ENCODE peak calls at places on chromosome 1, in seven cellular contexts. One of them, this sample, is unnamed.

GRCh38 chr1:96746440-96747223 is 25.0 kb downstream of the PTBP2 start:
- DNase-seq in colonic mucosa: no peak
- DNase-seq in esophagus muscularis mucosa: no peak
- DNase-seq in choroid plexus epithelial cell: no peak
- DNase-seq in Peyer's patch: no peak
- DNase-seq in GM13977: no peak
- DNase-seq in K562: no peak
- DNase-seq in this sample: no peak

GRCh38 chr1:83701396-83701795 is 297.5 kb downstream of the TTLL7 start:
- DNase-seq in colonic mucosa: no peak
- DNase-seq in esophagus muscularis mucosa: no peak
- DNase-seq in choroid plexus epithelial cell: no peak
- DNase-seq in Peyer's patch: no peak
- DNase-seq in GM13977: no peak
- DNase-seq in K562: no peak
- DNase-seq in this sample: no peak

GRCh38 chr1:71046891-71047634 is 553 bp downstream of the PTGER3 start:
- DNase-seq in colonic mucosa: peak
- DNase-seq in esophagus muscularis mucosa: no peak
- DNase-seq in choroid plexus epithelial cell: no peak
- DNase-seq in Peyer's patch: no peak
- DNase-seq in GM13977: no peak
- DNase-seq in K562: peak
- DNase-seq in this sample: peak

GRCh38 chr1:109522026-109522425 is 12.5 kb upstream of the AMIGO1 start:
- DNase-seq in colonic mucosa: no peak
- DNase-seq in esophagus muscularis mucosa: no peak
- DNase-seq in choroid plexus epithelial cell: no peak
- DNase-seq in Peyer's patch: no peak
- DNase-seq in GM13977: no peak
- DNase-seq in K562: no peak
- DNase-seq in this sample: no peak

GRCh38 chr1:201686709-201687455 is 142.1 kb upstream of the IPO9 start:
- DNase-seq in colonic mucosa: peak
- DNase-seq in esophagus muscularis mucosa: no peak
- DNase-seq in choroid plexus epithelial cell: no peak
- DNase-seq in Peyer's patch: peak
- DNase-seq in GM13977: no peak
- DNase-seq in K562: no peak
- DNase-seq in this sample: no peak

GRCh38 chr1:30407862-30408580 is 315.4 kb downstream of the MATN1 start:
- DNase-seq in colonic mucosa: peak
- DNase-seq in esophagus muscularis mucosa: peak
- DNase-seq in choroid plexus epithelial cell: no peak
- DNase-seq in Peyer's patch: peak
- DNase-seq in GM13977: no peak
- DNase-seq in K562: no peak
- DNase-seq in this sample: peak

GRCh38 chr1:29256395-29256794 is 20.1 kb downstream of the PTPRU start:
- DNase-seq in colonic mucosa: no peak
- DNase-seq in esophagus muscularis mucosa: no peak
- DNase-seq in choroid plexus epithelial cell: no peak
- DNase-seq in Peyer's patch: no peak
- DNase-seq in GM13977: no peak
- DNase-seq in K562: no peak
- DNase-seq in this sample: no peak

GRCh38 chr1:85315789-85316188 is 39.4 kb upstream of the BCL10 start:
- DNase-seq in colonic mucosa: no peak
- DNase-seq in esophagus muscularis mucosa: no peak
- DNase-seq in choroid plexus epithelial cell: no peak
- DNase-seq in Peyer's patch: no peak
- DNase-seq in GM13977: no peak
- DNase-seq in K562: no peak
- DNase-seq in this sample: no peak

GRCh38 chr1:96660051-96660450 is 61.5 kb upstream of the PTBP2 start:
- DNase-seq in colonic mucosa: no peak
- DNase-seq in esophagus muscularis mucosa: no peak
- DNase-seq in choroid plexus epithelial cell: peak
- DNase-seq in Peyer's patch: no peak
- DNase-seq in GM13977: no peak
- DNase-seq in K562: no peak
- DNase-seq in this sample: no peak

GRCh38 chr1:170881268-170882265 is 53.8 kb upstream of the MROH9 start:
- DNase-seq in colonic mucosa: peak
- DNase-seq in esophagus muscularis mucosa: no peak
- DNase-seq in choroid plexus epithelial cell: peak
- DNase-seq in Peyer's patch: no peak
- DNase-seq in GM13977: peak
- DNase-seq in K562: no peak
- DNase-seq in this sample: no peak

GRCh38 chr1:235093013-235093618 is 35.5 kb downstream of the TOMM20 start:
- DNase-seq in colonic mucosa: peak
- DNase-seq in esophagus muscularis mucosa: no peak
- DNase-seq in choroid plexus epithelial cell: peak
- DNase-seq in Peyer's patch: peak
- DNase-seq in GM13977: no peak
- DNase-seq in K562: peak
- DNase-seq in this sample: no peak

GRCh38 chr1:30904962-30905335 is 3.6 kb downstream of the SDC3 start:
- DNase-seq in colonic mucosa: no peak
- DNase-seq in esophagus muscularis mucosa: no peak
- DNase-seq in choroid plexus epithelial cell: no peak
- DNase-seq in Peyer's patch: no peak
- DNase-seq in GM13977: no peak
- DNase-seq in K562: no peak
- DNase-seq in this sample: no peak

GRCh38 chr1:40313329-40313957 is 3.6 kb downstream of the COL9A2 start:
- DNase-seq in colonic mucosa: no peak
- DNase-seq in esophagus muscularis mucosa: no peak
- DNase-seq in choroid plexus epithelial cell: peak
- DNase-seq in Peyer's patch: peak
- DNase-seq in GM13977: no peak
- DNase-seq in K562: peak
- DNase-seq in this sample: no peak

GRCh38 chr1:160124709-160125478 is 9.3 kb downstream of the ATP1A2 start:
- DNase-seq in colonic mucosa: no peak
- DNase-seq in esophagus muscularis mucosa: no peak
- DNase-seq in choroid plexus epithelial cell: peak
- DNase-seq in Peyer's patch: no peak
- DNase-seq in GM13977: no peak
- DNase-seq in K562: no peak
- DNase-seq in this sample: no peak

GRCh38 chr1:198631292-198631691 is 7.5 kb upstream of the PTPRC start:
- DNase-seq in colonic mucosa: no peak
- DNase-seq in esophagus muscularis mucosa: no peak
- DNase-seq in choroid plexus epithelial cell: no peak
- DNase-seq in Peyer's patch: no peak
- DNase-seq in GM13977: no peak
- DNase-seq in K562: no peak
- DNase-seq in this sample: no peak

GRCh38 chr1:67685558-67686271 is 714 bp downstream of the GADD45A start:
- DNase-seq in colonic mucosa: peak
- DNase-seq in esophagus muscularis mucosa: no peak
- DNase-seq in choroid plexus epithelial cell: peak
- DNase-seq in Peyer's patch: peak
- DNase-seq in GM13977: peak
- DNase-seq in K562: peak
- DNase-seq in this sample: peak

GRCh38 chr1:222104661-222105392 is 362.9 kb upstream of the DUSP10 start:
- DNase-seq in colonic mucosa: no peak
- DNase-seq in esophagus muscularis mucosa: peak
- DNase-seq in choroid plexus epithelial cell: no peak
- DNase-seq in Peyer's patch: no peak
- DNase-seq in GM13977: no peak
- DNase-seq in K562: no peak
- DNase-seq in this sample: no peak

GRCh38 chr1:243495032-243495431 is 239.2 kb downstream of the SDCCAG8 start:
- DNase-seq in colonic mucosa: no peak
- DNase-seq in esophagus muscularis mucosa: no peak
- DNase-seq in choroid plexus epithelial cell: no peak
- DNase-seq in Peyer's patch: no peak
- DNase-seq in GM13977: peak
- DNase-seq in K562: no peak
- DNase-seq in this sample: no peak

GRCh38 chr1:153680120-153680403 is 1.6 kb downstream of the NPR1 start:
- DNase-seq in colonic mucosa: no peak
- DNase-seq in esophagus muscularis mucosa: no peak
- DNase-seq in choroid plexus epithelial cell: no peak
- DNase-seq in Peyer's patch: no peak
- DNase-seq in GM13977: no peak
- DNase-seq in K562: no peak
- DNase-seq in this sample: no peak

GRCh38 chr1:153682730-153683129 is 4.2 kb downstream of the NPR1 start:
- DNase-seq in colonic mucosa: no peak
- DNase-seq in esophagus muscularis mucosa: no peak
- DNase-seq in choroid plexus epithelial cell: no peak
- DNase-seq in Peyer's patch: no peak
- DNase-seq in GM13977: no peak
- DNase-seq in K562: no peak
- DNase-seq in this sample: no peak

GRCh38 chr1:153679337-153680119 is 1.0 kb downstream of the NPR1 start:
- DNase-seq in colonic mucosa: no peak
- DNase-seq in esophagus muscularis mucosa: no peak
- DNase-seq in choroid plexus epithelial cell: no peak
- DNase-seq in Peyer's patch: no peak
- DNase-seq in GM13977: peak
- DNase-seq in K562: no peak
- DNase-seq in this sample: no peak

GRCh38 chr1:153677718-153678518 is 570 bp upstream of the NPR1 start:
- DNase-seq in colonic mucosa: peak
- DNase-seq in esophagus muscularis mucosa: no peak
- DNase-seq in choroid plexus epithelial cell: peak
- DNase-seq in Peyer's patch: peak
- DNase-seq in GM13977: peak
- DNase-seq in K562: peak
- DNase-seq in this sample: peak

GRCh38 chr1:153678519-153679336 is at the start of gene NPR1:
- DNase-seq in colonic mucosa: peak
- DNase-seq in esophagus muscularis mucosa: no peak
- DNase-seq in choroid plexus epithelial cell: peak
- DNase-seq in Peyer's patch: peak
- DNase-seq in GM13977: peak
- DNase-seq in K562: no peak
- DNase-seq in this sample: no peak
- TF ChIP-seq CTCF in colonic mucosa: no peak
- TF ChIP-seq CTCF in esophagus muscularis mucosa: no peak
- TF ChIP-seq CTCF in choroid plexus epithelial cell: no peak
- TF ChIP-seq CTCF in Peyer's patch: no peak
- TF ChIP-seq CTCF in GM13977: no peak
- TF ChIP-seq CTCF in K562: no peak
- TF ChIP-seq CTCF in this sample: no peak

DNA sequence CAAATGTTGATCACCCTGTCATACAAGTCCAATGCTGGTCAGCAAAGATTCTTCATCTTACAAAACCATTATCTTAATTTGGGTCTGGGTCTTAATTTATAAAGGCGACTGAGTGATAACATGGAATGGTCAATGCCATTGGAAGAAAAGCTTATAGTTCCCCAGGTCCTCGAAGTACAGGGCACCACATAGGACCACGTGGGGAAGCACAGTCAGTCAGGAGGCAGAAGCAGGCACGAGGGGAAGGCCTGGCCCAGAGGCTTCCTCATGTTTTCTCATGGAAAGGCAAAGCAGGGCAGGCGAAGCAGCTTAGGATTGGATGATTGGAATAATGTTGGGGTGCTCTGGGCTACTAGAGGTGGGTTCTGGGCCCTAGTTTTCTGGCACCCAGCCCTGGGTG is 175.7 kb downstream of the FASLG start:
- DNase-seq in colonic mucosa: no peak
- DNase-seq in esophagus muscularis mucosa: no peak
- DNase-seq in choroid plexus epithelial cell: no peak
- DNase-seq in Peyer's patch: no peak
- DNase-seq in GM13977: no peak
- DNase-seq in K562: no peak
- DNase-seq in this sample: no peak
- TF ChIP-seq CTCF in colonic mucosa: no peak
- TF ChIP-seq CTCF in esophagus muscularis mucosa: no peak
- TF ChIP-seq CTCF in choroid plexus epithelial cell: no peak
- TF ChIP-seq CTCF in Peyer's patch: no peak
- TF ChIP-seq CTCF in GM13977: no peak
- TF ChIP-seq CTCF in K562: no peak
- TF ChIP-seq CTCF in this sample: no peak

DNA sequence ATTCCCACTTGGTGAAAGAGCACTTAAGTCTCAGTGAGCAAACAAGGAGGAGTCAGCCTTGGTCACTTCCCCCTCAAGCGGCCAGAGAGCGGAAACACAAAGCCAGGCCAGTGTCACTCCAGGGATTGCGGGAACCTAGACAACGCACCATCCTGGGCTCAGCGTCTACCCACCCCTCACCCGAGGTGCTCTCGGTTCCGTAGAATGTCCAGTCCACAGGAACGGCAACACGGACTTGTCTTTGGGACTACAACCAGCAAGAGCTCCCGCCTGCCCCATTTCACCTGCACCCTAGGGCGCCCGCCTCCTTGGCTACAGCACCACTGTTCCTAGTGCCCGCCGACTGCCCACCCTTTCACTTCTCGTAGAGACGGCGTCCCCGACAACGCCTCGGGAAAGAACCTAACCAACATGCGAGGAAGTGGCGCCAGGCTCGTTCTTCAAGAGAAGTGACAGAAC is 511 bp downstream of the GDAP2 start:
- DNase-seq in colonic mucosa: peak
- DNase-seq in esophagus muscularis mucosa: peak
- DNase-seq in choroid plexus epithelial cell: peak
- DNase-seq in Peyer's patch: peak
- DNase-seq in GM13977: peak
- DNase-seq in K562: peak
- DNase-seq in this sample: peak
- TF ChIP-seq CTCF in colonic mucosa: no peak
- TF ChIP-seq CTCF in esophagus muscularis mucosa: no peak
- TF ChIP-seq CTCF in choroid plexus epithelial cell: peak
- TF ChIP-seq CTCF in Peyer's patch: no peak
- TF ChIP-seq CTCF in GM13977: peak
- TF ChIP-seq CTCF in K562: peak
- TF ChIP-seq CTCF in this sample: no peak

DNA sequence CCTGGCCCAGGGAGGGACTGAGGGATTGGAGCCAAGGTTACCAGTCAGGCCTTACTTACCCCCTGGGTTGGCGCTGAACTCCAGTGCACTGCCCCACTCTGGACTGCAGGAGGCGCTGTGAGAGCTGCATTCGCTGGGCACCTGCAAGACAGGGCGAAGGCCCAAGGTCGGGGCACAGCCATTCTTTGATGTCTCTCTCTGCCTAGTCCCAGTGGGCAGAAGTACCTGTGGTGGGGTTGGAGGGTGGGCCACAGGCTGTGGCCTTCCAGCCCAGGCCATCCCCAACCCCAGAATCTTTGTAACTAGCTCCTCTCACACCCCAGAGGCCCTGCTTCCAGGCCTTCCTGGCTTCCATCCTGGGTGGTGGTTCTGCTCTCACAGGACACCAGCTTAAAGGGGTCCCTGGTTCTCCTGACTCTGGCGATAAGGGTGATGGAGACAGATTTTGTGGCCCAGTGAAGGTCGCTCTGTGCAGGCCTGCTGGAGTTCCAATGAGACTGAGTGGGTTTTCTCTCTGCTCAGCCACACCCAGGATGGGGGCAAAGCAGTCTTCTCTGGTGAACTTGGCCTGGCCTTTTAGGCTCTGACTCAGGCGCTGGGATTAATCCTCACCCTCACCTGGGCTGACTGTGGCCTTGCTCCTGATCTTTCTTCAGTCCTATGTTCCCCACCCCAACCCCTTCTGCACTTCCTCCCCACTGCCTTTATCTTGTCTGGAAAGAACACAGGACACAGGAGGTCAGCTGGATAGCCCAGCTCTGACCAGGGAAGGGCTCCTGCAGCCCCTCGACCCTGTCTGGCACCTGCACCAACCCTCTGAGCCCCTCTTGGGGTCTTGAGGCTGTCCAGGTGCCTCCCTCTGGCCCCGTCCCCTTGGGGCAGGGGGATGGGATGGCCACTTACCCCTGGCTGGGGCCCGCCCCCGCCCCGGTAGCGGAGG is 954 bp downstream of the MYOG start:
- DNase-seq in colonic mucosa: no peak
- DNase-seq in esophagus muscularis mucosa: peak
- DNase-seq in choroid plexus epithelial cell: no peak
- DNase-seq in Peyer's patch: peak
- DNase-seq in GM13977: peak
- DNase-seq in K562: peak
- DNase-seq in this sample: no peak
- TF ChIP-seq CTCF in colonic mucosa: no peak
- TF ChIP-seq CTCF in esophagus muscularis mucosa: no peak
- TF ChIP-seq CTCF in choroid plexus epithelial cell: peak
- TF ChIP-seq CTCF in Peyer's patch: peak
- TF ChIP-seq CTCF in GM13977: peak
- TF ChIP-seq CTCF in K562: peak
- TF ChIP-seq CTCF in this sample: no peak